ENCODE peak calls at places on chromosome 10, in eight cellular contexts. A is OCI-LY7, J is sigmoid colon, T is AG10803, M is nephron progenitor cell, L is Calu3, R is GM10248, H is GM20000. W is an unnamed sample.

GRCh38 chr10:73931767-73932624 is 21.1 kb downstream of the PLAU start:
- DNase-seq in A (peak), J (no peak), T (no peak), M (no peak), L (peak), R (peak), H (peak), W (peak)

GRCh38 chr10:28481968-28482367 is 51.0 kb upstream of the WAC start:
- DNase-seq in A (no peak), J (no peak), T (no peak), M (no peak), L (no peak), R (no peak), H (no peak), W (no peak)

GRCh38 chr10:3671431-3671955 is 113.5 kb downstream of the KLF6 start:
- DNase-seq in A (no peak), J (no peak), T (no peak), M (no peak), L (no peak), R (no peak), H (no peak), W (no peak)

GRCh38 chr10:30435068-30435422 is 1.1 kb downstream of the MAP3K8 start:
- DNase-seq in A (no peak), J (peak), T (peak), M (no peak), L (no peak), R (no peak), H (no peak), W (peak)

GRCh38 chr10:11014671-11015141 is 3.0 kb upstream of the CELF2 start:
- DNase-seq in A (no peak), J (no peak), T (no peak), M (no peak), L (no peak), R (no peak), H (no peak), W (no peak)

GRCh38 chr10:15361131-15361530 is 10.0 kb downstream of the FAM171A1 start:
- DNase-seq in A (no peak), J (no peak), T (no peak), M (no peak), L (no peak), R (no peak), H (no peak), W (no peak)

GRCh38 chr10:52442576-52442975 is 128.5 kb downstream of the DKK1 start:
- DNase-seq in A (no peak), J (no peak), T (peak), M (no peak), L (no peak), R (no peak), H (no peak), W (no peak)

GRCh38 chr10:101018600-101019439 is 12.1 kb downstream of the PDZD7 start:
- DNase-seq in A (peak), J (no peak), T (peak), M (peak), L (peak), R (peak), H (peak), W (peak)

GRCh38 chr10:52108236-52108635 is 205.8 kb upstream of the DKK1 start:
- DNase-seq in A (no peak), J (no peak), T (no peak), M (no peak), L (no peak), R (no peak), H (no peak), W (no peak)

GRCh38 chr10:106711313-106711906 is 453.1 kb downstream of the SORCS1 start:
- DNase-seq in A (peak), J (no peak), T (no peak), M (peak), L (peak), R (peak), H (peak), W (peak)

GRCh38 chr10:29471483-29471859 is 163.3 kb downstream of the SVIL start:
- DNase-seq in A (no peak), J (no peak), T (peak), M (no peak), L (no peak), R (no peak), H (no peak), W (peak)

GRCh38 chr10:844552-844951 is 87.0 kb downstream of the LARP4B start:
- DNase-seq in A (no peak), J (no peak), T (peak), M (no peak), L (no peak), R (no peak), H (no peak), W (no peak)

GRCh38 chr10:37992083-37992482 is 15.6 kb upstream of the ZNF25 start:
- DNase-seq in A (no peak), J (no peak), T (no peak), M (no peak), L (no peak), R (no peak), H (peak), W (no peak)

GRCh38 chr10:100045592-100045991 is 35.8 kb upstream of the DNMBP start:
- DNase-seq in A (no peak), J (no peak), T (no peak), M (no peak), L (no peak), R (no peak), H (no peak), W (no peak)

GRCh38 chr10:95896066-95896850 is 11.5 kb upstream of the CC2D2B start:
- DNase-seq in A (no peak), J (no peak), T (no peak), M (no peak), L (no peak), R (no peak), H (no peak), W (no peak)

GRCh38 chr10:100238429-100238828 is 9.0 kb upstream of the CHUK start:
- DNase-seq in A (no peak), J (no peak), T (no peak), M (no peak), L (no peak), R (peak), H (peak), W (no peak)

GRCh38 chr10:72315611-72316385 is 38.9 kb downstream of the DNAJB12 start:
- DNase-seq in A (no peak), J (peak), T (peak), M (no peak), L (peak), R (no peak), H (no peak), W (peak)

GRCh38 chr10:99870051-99870730 is 87.8 kb downstream of the ABCC2 start:
- DNase-seq in A (no peak), J (no peak), T (no peak), M (no peak), L (no peak), R (no peak), H (no peak), W (no peak)

GRCh38 chr10:80253266-80253962 is 36.0 kb downstream of the MAT1A start:
- DNase-seq in A (no peak), J (no peak), T (peak), M (no peak), L (no peak), R (peak), H (peak), W (no peak)

GRCh38 chr10:57849726-57850357 is 417.9 kb downstream of the IPMK start:
- DNase-seq in A (no peak), J (no peak), T (peak), M (no peak), L (peak), R (no peak), H (no peak), W (peak)

GRCh38 chr10:132918617-132919373 is 23.6 kb downstream of the CFAP46 start:
- DNase-seq in A (no peak), J (peak), T (no peak), M (no peak), L (no peak), R (no peak), H (no peak), W (peak)

GRCh38 chr10:132991706-132992432 is 49.5 kb upstream of the CFAP46 start:
- DNase-seq in A (no peak), J (no peak), T (no peak), M (no peak), L (no peak), R (no peak), H (no peak), W (no peak)

GRCh38 chr10:128058746-128059125 is 67.5 kb downstream of the MKI67 start:
- DNase-seq in A (no peak), J (no peak), T (no peak), M (no peak), L (no peak), R (no peak), H (no peak), W (no peak)

GRCh38 chr10:19930936-19931859 is 115.0 kb downstream of the PLXDC2 start:
- DNase-seq in A (peak), J (peak), T (peak), M (peak), L (no peak), R (no peak), H (no peak), W (peak)

DNA sequence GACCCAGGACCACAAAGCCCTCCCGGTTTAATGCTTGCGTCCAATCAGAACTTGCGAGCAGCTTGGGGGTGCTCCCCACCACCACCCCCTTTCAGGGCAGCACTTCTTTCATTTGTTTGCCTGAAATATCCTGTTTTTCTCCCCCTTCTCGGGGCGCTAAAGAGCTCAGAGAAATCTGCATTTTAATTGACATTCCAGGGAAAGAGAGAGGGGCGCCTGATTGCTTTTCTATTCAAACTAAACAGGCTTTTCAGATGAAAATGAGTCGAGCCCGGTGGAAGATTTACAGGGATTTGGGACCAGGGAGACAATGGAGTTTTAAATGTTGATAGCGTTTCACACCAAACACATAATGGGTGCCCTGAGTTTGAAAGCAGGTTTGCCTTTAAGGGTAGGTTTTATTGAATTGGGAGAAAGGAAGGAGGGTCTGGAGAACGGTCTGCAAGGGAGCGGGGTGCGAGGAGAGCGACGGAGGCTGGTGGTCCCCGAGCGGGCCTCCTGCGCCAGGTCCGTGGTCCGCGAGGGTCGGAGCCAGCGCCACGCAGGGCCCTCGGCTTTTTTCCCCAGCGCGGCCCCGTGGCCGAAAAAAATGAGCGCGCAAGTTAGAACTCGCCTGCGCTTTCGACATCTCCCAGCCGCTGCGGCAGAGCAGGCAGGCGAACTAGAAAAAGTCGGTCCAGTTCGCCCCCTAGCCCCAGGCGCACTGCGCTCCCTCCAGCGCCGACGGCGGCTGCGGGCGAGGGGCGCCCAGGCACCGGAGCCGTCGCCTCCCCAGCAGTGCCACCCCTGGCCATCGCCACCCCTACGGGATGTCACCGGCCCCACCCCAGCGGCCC is 1.4 kb downstream of the FGFR2 start:
- DNase-seq in A (no peak), J (peak), T (no peak), M (peak), L (peak), R (no peak), H (peak), W (peak)
- TF ChIP-seq CTCF in A (no peak), J (peak), T (no peak), M (no peak), L (no peak), R (no peak), H (no peak), W (peak)

DNA sequence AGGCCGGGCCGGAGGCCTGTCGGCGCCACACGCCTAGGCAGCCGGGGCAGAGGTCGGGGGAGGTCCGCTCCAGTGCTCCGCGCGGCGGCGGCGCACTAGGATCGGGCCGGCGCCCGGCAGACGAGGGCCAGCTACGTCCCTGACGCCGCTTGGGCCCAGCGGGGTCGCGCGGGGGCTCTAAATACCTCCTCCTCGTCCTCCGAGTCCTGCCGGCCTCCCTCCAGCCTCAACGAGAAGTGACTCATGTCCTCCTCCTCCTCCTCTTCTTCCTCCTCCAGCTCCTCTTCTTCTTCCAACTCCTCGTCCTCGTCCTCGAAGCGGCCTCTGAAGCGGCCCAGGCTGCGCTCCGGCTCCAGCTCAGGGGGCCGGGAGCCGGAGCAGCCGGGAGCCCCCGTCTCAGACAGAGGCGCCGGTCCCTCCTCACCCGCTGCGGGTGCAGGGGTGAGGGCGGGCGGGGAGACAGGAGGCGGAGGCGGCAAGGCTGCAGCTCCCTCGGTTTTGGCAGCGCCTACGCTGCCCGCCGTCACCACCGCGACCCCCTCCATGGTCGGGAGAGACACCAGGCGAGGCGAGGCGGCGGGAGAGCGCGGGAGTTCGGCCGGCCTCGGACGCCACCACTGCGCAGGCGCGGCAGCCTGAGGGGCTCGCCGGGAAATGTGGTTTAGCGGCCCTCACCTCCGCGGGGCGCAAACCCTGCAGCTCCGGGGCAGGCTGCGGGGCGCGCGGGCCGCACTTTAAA is at the start of gene PCGF6:
- DNase-seq in A (peak), J (peak), T (peak), M (peak), L (peak), R (peak), H (peak), W (peak)
- TF ChIP-seq CTCF in A (no peak), J (no peak), T (peak), M (no peak), L (no peak), R (no peak), H (no peak), W (no peak)

DNA sequence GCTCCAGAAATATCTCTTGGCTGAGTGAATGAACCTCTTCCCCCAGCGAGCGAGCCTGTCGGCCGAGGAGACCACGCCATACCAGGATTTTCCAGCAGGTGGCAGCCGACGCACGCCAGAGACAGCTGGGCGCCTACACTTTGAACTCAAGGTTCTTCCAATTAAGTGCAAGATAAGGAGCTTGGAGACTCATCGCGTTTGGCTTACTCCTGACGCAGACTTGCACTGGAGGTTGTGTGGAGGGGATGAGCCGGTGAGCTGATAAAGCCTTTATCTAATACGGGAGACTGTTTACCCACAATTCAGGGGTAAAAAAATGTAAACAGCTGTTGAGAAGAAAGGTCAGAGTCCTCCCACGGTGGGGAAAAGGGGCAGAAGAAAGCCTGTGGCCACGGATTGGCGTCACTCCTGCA is 45.9 kb upstream of the EMX2 start:
- DNase-seq in A (peak), J (peak), T (peak), M (peak), L (peak), R (peak), H (peak), W (peak)
- TF ChIP-seq CTCF in A (peak), J (peak), T (peak), M (peak), L (peak), R (peak), H (peak), W (peak)

GRCh38 chr10:64468219-64468618 is 947.0 kb downstream of the REEP3 start:
- DNase-seq in A (no peak), J (no peak), T (no peak), M (no peak), L (peak), R (no peak), H (no peak), W (no peak)
- TF ChIP-seq CTCF in A (no peak), J (no peak), T (no peak), M (no peak), L (no peak), R (no peak), H (no peak), W (no peak)

GRCh38 chr10:22320591-22321155 is at the start of gene BMI1:
- DNase-seq in A (peak), J (peak), T (peak), M (peak), L (peak), R (peak), H (peak), W (peak)
- TF ChIP-seq CTCF in A (no peak), J (no peak), T (no peak), M (no peak), L (no peak), R (no peak), H (no peak), W (no peak)

DNA sequence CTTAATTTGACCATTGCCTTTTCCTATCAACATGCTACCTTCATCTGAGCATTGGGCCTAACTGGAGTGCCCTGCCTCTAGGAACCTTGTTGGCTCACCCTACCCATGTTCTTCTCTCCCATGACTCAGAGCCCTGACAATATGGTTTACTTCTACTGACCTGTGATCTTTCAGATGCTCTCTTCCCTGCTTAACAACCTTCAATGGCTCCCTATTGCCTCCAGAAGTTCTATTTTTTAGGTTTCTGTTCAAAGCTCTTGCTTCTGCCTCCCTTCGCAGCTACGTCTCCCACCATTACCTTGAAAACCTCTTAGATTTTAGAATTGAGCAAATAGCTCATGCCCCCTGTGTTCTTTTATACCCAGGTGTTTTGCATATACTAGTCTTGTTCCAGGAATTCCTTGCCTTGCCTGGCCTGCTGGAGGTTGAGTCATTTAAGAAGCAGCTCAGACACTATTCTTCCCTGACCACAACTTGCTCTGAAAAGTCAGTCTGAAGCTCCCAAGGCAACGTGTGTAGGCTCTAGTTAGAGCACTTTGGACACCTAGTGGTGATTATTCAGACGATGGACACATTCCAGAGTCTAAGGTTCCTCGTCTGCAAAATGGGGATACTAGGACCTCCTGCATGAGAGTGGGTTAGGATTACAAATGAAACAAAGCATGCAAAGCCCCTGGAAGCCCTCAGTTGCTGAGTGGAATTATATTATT is 64.4 kb upstream of the EMX2 start:
- DNase-seq in A (no peak), J (no peak), T (peak), M (no peak), L (no peak), R (no peak), H (no peak), W (peak)
- TF ChIP-seq CTCF in A (peak), J (peak), T (peak), M (no peak), L (no peak), R (peak), H (no peak), W (peak)